ENCODE peak calls at places on chromosome 13, in four cellular contexts. One of them, this sample, is unnamed.
A peak's percentile ranks its signal among the peaks of the same experiment; 100 is the strongest.

GRCh38 chr13:101795460-101795859 is 343.0 kb downstream of the ITGBL1 start:
- DNase-seq in NCI-H524: no peak
- DNase-seq in psoas muscle: no peak
- DNase-seq in tibial artery: no peak
- DNase-seq in this sample: no peak

GRCh38 chr13:112714366-112714765 is 24.5 kb downstream of the ATP11A start:
- DNase-seq in psoas muscle: peak; percentile 37
- DNase-seq in NCI-H524: no peak
- DNase-seq in tibial artery: no peak
- DNase-seq in this sample: no peak

GRCh38 chr13:47351798-47352197 is 454.9 kb upstream of the HTR2A start:
- DNase-seq in NCI-H524: no peak
- DNase-seq in psoas muscle: no peak
- DNase-seq in tibial artery: no peak
- DNase-seq in this sample: no peak

GRCh38 chr13:66128201-66128600 is 1101.9 kb downstream of the PCDH9 start:
- DNase-seq in psoas muscle: no peak
- DNase-seq in tibial artery: no peak
- DNase-seq in NCI-H524: no peak
- DNase-seq in this sample: no peak

GRCh38 chr13:92806215-92806614 is 420.4 kb upstream of the GPC6 start:
- DNase-seq in NCI-H524: no peak
- DNase-seq in tibial artery: no peak
- DNase-seq in psoas muscle: no peak
- DNase-seq in this sample: no peak

GRCh38 chr13:114062754-114063153 is 69.7 kb downstream of the RASA3 start:
- DNase-seq in NCI-H524: no peak
- DNase-seq in tibial artery: no peak
- DNase-seq in psoas muscle: peak; percentile 60
- DNase-seq in this sample: no peak

GRCh38 chr13:102250448-102250847 is 151.4 kb downstream of the FGF14 start:
- DNase-seq in tibial artery: no peak
- DNase-seq in psoas muscle: no peak
- DNase-seq in NCI-H524: no peak
- DNase-seq in this sample: no peak

GRCh38 chr13:75670496-75670895 is 34.4 kb downstream of the LMO7 start:
- DNase-seq in psoas muscle: no peak
- DNase-seq in NCI-H524: no peak
- DNase-seq in tibial artery: no peak
- DNase-seq in this sample: no peak

GRCh38 chr13:23505007-23505406 is 65.2 kb upstream of the TNFRSF19 start:
- DNase-seq in NCI-H524: no peak
- DNase-seq in tibial artery: no peak
- DNase-seq in psoas muscle: no peak
- DNase-seq in this sample: no peak

GRCh38 chr13:72505376-72505775 is 222.1 kb downstream of the MZT1 start:
- DNase-seq in tibial artery: no peak
- DNase-seq in psoas muscle: no peak
- DNase-seq in NCI-H524: peak; percentile 68
- DNase-seq in this sample: no peak

GRCh38 chr13:68984688-68985319 is 1122.8 kb upstream of the ATXN8OS start:
- DNase-seq in tibial artery: no peak
- DNase-seq in psoas muscle: peak; percentile 26
- DNase-seq in NCI-H524: no peak
- DNase-seq in this sample: no peak

GRCh38 chr13:54357284-54357933 is 1328.8 kb downstream of the OLFM4 start:
- DNase-seq in NCI-H524: peak; percentile 10
- DNase-seq in psoas muscle: no peak
- DNase-seq in tibial artery: no peak
- DNase-seq in this sample: no peak

GRCh38 chr13:100674363-100674847 is at the start of gene TMTC4:
- DNase-seq in NCI-H524: no peak
- DNase-seq in tibial artery: no peak
- DNase-seq in psoas muscle: no peak
- DNase-seq in this sample: no peak

GRCh38 chr13:41137241-41137640 is 4.6 kb upstream of the KBTBD6 start:
- DNase-seq in psoas muscle: no peak
- DNase-seq in NCI-H524: no peak
- DNase-seq in tibial artery: no peak
- DNase-seq in this sample: no peak

GRCh38 chr13:95474992-95475391 is 77.5 kb upstream of the CLDN10 start:
- DNase-seq in NCI-H524: peak; percentile 21
- DNase-seq in psoas muscle: no peak
- DNase-seq in tibial artery: no peak
- DNase-seq in this sample: no peak

GRCh38 chr13:48291730-48292129 is 11.8 kb upstream of the RB1 start:
- DNase-seq in NCI-H524: no peak
- DNase-seq in tibial artery: no peak
- DNase-seq in psoas muscle: no peak
- DNase-seq in this sample: no peak

GRCh38 chr13:78881054-78881453 is 222.1 kb upstream of the OBI1 start:
- DNase-seq in tibial artery: no peak
- DNase-seq in psoas muscle: no peak
- DNase-seq in NCI-H524: peak; percentile 63
- DNase-seq in this sample: no peak

GRCh38 chr13:45768668-45769067 is 66.5 kb downstream of the CBY2 start:
- DNase-seq in psoas muscle: no peak
- DNase-seq in NCI-H524: no peak
- DNase-seq in tibial artery: no peak
- DNase-seq in this sample: no peak

GRCh38 chr13:73190477-73190876 is 131.7 kb downstream of the KLF5 start:
- DNase-seq in psoas muscle: no peak
- DNase-seq in NCI-H524: no peak
- DNase-seq in tibial artery: no peak
- DNase-seq in this sample: no peak

GRCh38 chr13:50685491-50685890 is 158.0 kb downstream of the DLEU7 start:
- DNase-seq in psoas muscle: peak; percentile 75
- DNase-seq in NCI-H524: peak; percentile 46
- DNase-seq in tibial artery: peak; percentile 79
- DNase-seq in this sample: no peak

GRCh38 chr13:30148171-30148754 is 159.1 kb downstream of the KATNAL1 start:
- DNase-seq in NCI-H524: peak; percentile 66
- DNase-seq in psoas muscle: no peak
- DNase-seq in tibial artery: no peak
- DNase-seq in this sample: no peak

GRCh38 chr13:40589285-40590109 is 76.9 kb downstream of the FOXO1 start:
- DNase-seq in NCI-H524: peak; percentile 68
- DNase-seq in tibial artery: no peak
- DNase-seq in psoas muscle: peak; percentile 62
- DNase-seq in this sample: no peak

GRCh38 chr13:98775844-98776598 is 23.5 kb upstream of the SLC15A1 start:
- DNase-seq in NCI-H524: no peak
- DNase-seq in psoas muscle: no peak
- DNase-seq in tibial artery: no peak
- DNase-seq in this sample: no peak

GRCh38 chr13:36344886-36345437 is 1.2 kb downstream of the SPART start:
- DNase-seq in psoas muscle: no peak
- DNase-seq in NCI-H524: peak; percentile 52
- DNase-seq in tibial artery: no peak
- DNase-seq in this sample: no peak

GRCh38 chr13:23673354-23673753 is 103.1 kb downstream of the TNFRSF19 start:
- DNase-seq in NCI-H524: no peak
- DNase-seq in psoas muscle: no peak
- DNase-seq in tibial artery: no peak
- DNase-seq in this sample: no peak

GRCh38 chr13:63184693-63185092 is 1769.0 kb upstream of the PCDH20 start:
- DNase-seq in psoas muscle: no peak
- DNase-seq in tibial artery: no peak
- DNase-seq in NCI-H524: no peak
- DNase-seq in this sample: no peak

GRCh38 chr13:50617134-50617721 is 226.3 kb downstream of the DLEU7 start:
- DNase-seq in psoas muscle: no peak
- DNase-seq in tibial artery: no peak
- DNase-seq in NCI-H524: no peak
- DNase-seq in this sample: no peak

This sample was measured in NCI-H774.